ENCODE peak calls at places on chromosomes 2 and 18, in ten cellular contexts. I is left cardiac atrium; V is pancreas; U is NCI-H1417; T is OCI-LY7; H is AG04450; Y is PC-3; Z is GF-D8; N is activated CD8-positive, alpha-beta memory T cell treated with anti-CD3 and anti-CD28 coated beads, Interleukin-2, amount 10 ng/mL, durations not matched to agents 7 days and 5 days; F is RCC 7860. M is an unnamed sample.

GRCh38 chr18:40624959-40625358 is 1330.1 kb upstream of the PIK3C3 start:
- DNase-seq in H (no peak), V (no peak), N (no peak), F (no peak), Z (no peak), U (no peak), I (no peak), T (no peak), Y (no peak), M (no peak)

GRCh38 chr2:96934096-96934495 is 52.3 kb downstream of the FAM178B start:
- DNase-seq in F (no peak), Y (no peak), V (no peak), T (no peak), Z (no peak), N (no peak), H (no peak), I (no peak), U (no peak), M (no peak)

GRCh38 chr2:239824051-239824694 is 201.0 kb downstream of the NDUFA10 start:
- DNase-seq in H (no peak), Z (no peak), N (peak; percentile 36), F (peak; percentile 10), V (peak; percentile 10), T (peak; percentile 4), U (peak; percentile 68), I (no peak), Y (peak; percentile 91), M (no peak)

GRCh38 chr2:65382776-65383357 is 49.5 kb downstream of the SPRED2 start:
- DNase-seq in N (peak; percentile 82), I (peak; percentile 89), H (peak; percentile 82), T (peak; percentile 85), Y (peak; percentile 99), Z (peak; percentile 72), V (peak; percentile 86), F (peak; percentile 91), U (peak; percentile 63), M (peak; percentile 82)

GRCh38 chr2:143334837-143335236 is 205.6 kb downstream of the ARHGAP15 start:
- DNase-seq in F (no peak), Y (no peak), T (no peak), Z (no peak), U (no peak), H (no peak), N (no peak), I (no peak), V (no peak), M (no peak)

GRCh38 chr2:69514836-69515235 is 77.6 kb upstream of the NFU1 start:
- DNase-seq in I (no peak), Z (no peak), F (no peak), N (no peak), U (no peak), V (no peak), Y (no peak), H (no peak), T (no peak), M (no peak)

GRCh38 chr2:229340086-229340760 is 69.1 kb upstream of the PID1 start:
- DNase-seq in V (no peak), Y (peak; percentile 53), Z (no peak), N (no peak), T (no peak), I (no peak), H (no peak), F (no peak), U (no peak), M (no peak)

GRCh38 chr2:97664636-97664970 is 759 bp upstream of the ACTR1B start:
- DNase-seq in N (no peak), Z (peak; percentile 58), F (no peak), T (no peak), I (no peak), U (no peak), H (no peak), V (no peak), Y (peak; percentile 24), M (peak; percentile 75)

GRCh38 chr2:85755122-85756027 is 1.6 kb downstream of the ATOH8 start:
- DNase-seq in I (no peak), Z (no peak), N (no peak), H (no peak), U (no peak), Y (no peak), F (no peak), T (no peak), V (no peak), M (no peak)

GRCh38 chr2:70962211-70962884 is 16.1 kb upstream of the ANKRD53 start:
- DNase-seq in T (no peak), F (no peak), U (no peak), V (no peak), N (peak; percentile 37), H (no peak), Z (no peak), I (no peak), Y (no peak), M (no peak)

GRCh38 chr2:216216951-216217903 is 108.1 kb downstream of the XRCC5 start:
- DNase-seq in I (no peak), V (no peak), U (no peak), N (no peak), H (peak; percentile 23), T (peak; percentile 23), Z (no peak), F (peak; percentile 77), Y (peak; percentile 87), M (no peak)

GRCh38 chr2:21175895-21176646 is 52.3 kb downstream of the TDRD15 start:
- DNase-seq in T (peak; percentile 3), N (no peak), V (no peak), I (no peak), Y (peak; percentile 12), Z (no peak), F (no peak), H (no peak), U (no peak), M (no peak)

GRCh38 chr2:238433941-238434845 is 7.5 kb downstream of the ASB1 start:
- DNase-seq in F (no peak), U (no peak), H (peak; percentile 74), T (no peak), V (no peak), N (no peak), Z (no peak), I (no peak), Y (peak; percentile 80), M (no peak)

GRCh38 chr2:218834685-218835084 is 3.1 kb upstream of the PRKAG3 start:
- DNase-seq in F (no peak), T (no peak), Z (no peak), V (no peak), N (no peak), H (no peak), U (no peak), Y (peak; percentile 39), I (no peak), M (no peak)

M was measured in Kasumi-1.